ENCODE peak calls at places on chromosomes 1 and 21, in six cellular contexts. A is suprapubic skin, N is HCT116, T is GM23338, D is HepG2, E is upper lobe of left lung. S is an unnamed sample.

GRCh38 chr21:39105836-39106235 is 77.4 kb downstream of the PSMG1 start:
- DNase-seq in T (no peak), D (no peak), A (no peak), E (no peak), N (no peak), S (no peak)

GRCh38 chr1:33346921-33347649 is 26.2 kb upstream of the A3GALT2 start:
- DNase-seq in T (no peak), N (peak; percentile 40), A (no peak), E (no peak), D (peak; percentile 94), S (peak; percentile 96)

GRCh38 chr1:226121587-226122400 is 59.3 kb downstream of the H3-3A start:
- DNase-seq in A (peak; percentile 80), N (no peak), D (peak; percentile 49), E (peak; percentile 96), T (peak; percentile 90), S (no peak)

GRCh38 chr1:231420959-231421615 is 1.0 kb downstream of the EGLN1 start:
- DNase-seq in N (no peak), D (no peak), E (peak; percentile 90), T (peak; percentile 53), A (peak; percentile 70), S (no peak)

GRCh38 chr21:25005388-25005787 is 601.9 kb downstream of the MRPL39 start:
- DNase-seq in D (no peak), A (no peak), E (no peak), T (no peak), N (no peak), S (no peak)

GRCh38 chr1:242710847-242711246 is 186.3 kb upstream of the PLD5 start:
- DNase-seq in D (no peak), N (no peak), T (no peak), A (no peak), E (no peak), S (no peak)

GRCh38 chr1:25111706-25112105 is 120.6 kb downstream of the SYF2 start:
- DNase-seq in E (no peak), N (no peak), A (no peak), D (no peak), T (no peak), S (no peak)

GRCh38 chr1:205588691-205589445 is 42.9 kb downstream of the ELK4 start:
- DNase-seq in E (no peak), T (peak; percentile 79), D (peak; percentile 33), N (no peak), A (peak; percentile 49), S (no peak)

GRCh38 chr1:73839922-73840321 is 358.1 kb downstream of the LRRIQ3 start:
- DNase-seq in N (no peak), T (peak; percentile 49), A (no peak), D (peak; percentile 1), E (no peak), S (no peak)

GRCh38 chr1:27598288-27598687 is 5.7 kb downstream of the AHDC1 start:
- DNase-seq in A (no peak), T (peak; percentile 73), E (no peak), N (no peak), D (no peak), S (no peak)

GRCh38 chr1:203173566-203173965 is 2.1 kb downstream of the MYBPH start:
- DNase-seq in D (no peak), N (no peak), T (no peak), A (peak; percentile 8), E (no peak), S (no peak)

GRCh38 chr21:37800496-37801061 is 115.7 kb downstream of the KCNJ6 start:
- DNase-seq in E (no peak), N (no peak), A (no peak), T (no peak), D (no peak), S (no peak)

GRCh38 chr1:159203621-159204020 is 1.1 kb upstream of the ACKR1 start:
- DNase-seq in E (no peak), N (no peak), T (no peak), D (no peak), A (no peak), S (no peak)

GRCh38 chr1:173205146-173206051 is 1.7 kb downstream of the TNFSF4 start:
- DNase-seq in A (no peak), N (no peak), D (peak; percentile 88), T (no peak), E (no peak), S (no peak)

GRCh38 chr1:56331207-56331891 is 248.0 kb downstream of the PLPP3 start:
- DNase-seq in A (no peak), T (no peak), N (no peak), D (peak; percentile 47), E (no peak), S (no peak)

GRCh38 chr1:243390315-243390875 is 134.6 kb downstream of the SDCCAG8 start:
- DNase-seq in T (no peak), E (no peak), D (no peak), N (no peak), A (no peak), S (no peak)

GRCh38 chr1:19426294-19427086 is 58.8 kb downstream of the CAPZB start:
- DNase-seq in E (peak; percentile 42), N (no peak), T (no peak), D (peak; percentile 64), A (peak; percentile 80), S (no peak)

GRCh38 chr1:19425643-19426245 is 59.6 kb downstream of the CAPZB start:
- DNase-seq in E (no peak), T (no peak), A (no peak), N (no peak), D (peak; percentile 84), S (no peak)

GRCh38 chr1:19424651-19425570 is 60.4 kb downstream of the CAPZB start:
- DNase-seq in D (peak; percentile 91), A (no peak), T (no peak), N (no peak), E (no peak), S (no peak)

GRCh38 chr1:19429611-19430010 is 55.7 kb downstream of the CAPZB start:
- DNase-seq in E (no peak), N (no peak), T (no peak), A (no peak), D (no peak), S (no peak)

DNA sequence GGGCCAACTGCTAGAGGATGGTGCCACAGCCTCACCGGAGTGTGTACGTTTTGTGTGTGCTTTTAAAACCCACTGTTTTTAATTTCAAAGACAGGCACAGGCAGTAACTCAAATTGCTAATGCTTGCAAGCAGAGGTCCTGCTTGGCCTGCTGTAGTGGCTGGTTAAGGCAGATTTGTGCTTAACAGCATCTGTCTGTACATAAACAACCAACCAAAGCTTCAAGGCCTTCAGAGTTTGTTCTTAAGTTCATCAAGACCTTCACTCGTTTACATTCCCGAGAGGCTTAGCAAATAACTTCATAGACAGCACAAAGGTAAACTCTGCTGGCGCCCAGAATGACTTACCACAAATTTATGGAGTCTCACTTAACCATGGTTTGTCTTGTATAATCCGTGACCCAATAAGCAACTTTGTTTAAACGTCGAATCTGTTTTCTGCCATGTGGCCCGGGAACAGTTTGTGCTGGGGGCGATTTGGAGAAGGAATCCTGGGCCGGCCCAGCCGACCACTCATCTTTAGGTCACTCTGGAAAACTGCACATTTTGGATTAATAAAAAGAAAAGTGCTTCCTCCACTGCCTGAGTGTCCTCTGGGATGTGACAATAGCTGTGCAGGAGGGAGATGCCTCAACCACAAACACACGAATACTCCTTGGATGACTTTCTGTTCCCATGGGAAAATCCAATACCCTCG is 58.1 kb downstream of the CAPZB start:
- DNase-seq in T (no peak), D (peak; percentile 85), E (no peak), A (no peak), N (no peak), S (no peak)
- TF ChIP-seq POLR2AphosphoS5 in T (no peak), D (no peak), E (no peak), A (no peak), N (no peak), S (no peak)

DNA sequence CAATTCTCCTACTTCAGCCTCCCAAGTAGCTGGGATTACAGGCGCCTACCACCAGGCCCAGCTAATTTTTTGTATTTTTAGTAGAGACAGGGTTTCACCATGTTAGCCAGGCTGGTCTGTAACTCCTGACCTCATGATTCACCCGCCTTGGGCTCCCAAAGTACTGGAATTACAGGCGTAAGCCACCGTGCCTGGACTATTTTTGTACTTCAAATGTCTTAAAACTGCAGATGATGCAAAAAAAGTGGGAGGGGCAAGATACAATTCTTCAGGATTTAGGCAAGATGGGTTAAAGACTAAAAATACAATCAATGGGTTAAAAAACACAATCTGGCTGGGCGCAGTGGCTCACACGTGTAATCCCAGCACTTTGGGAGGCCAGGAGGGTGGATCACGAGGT is 4.7 kb downstream of the SCAF4 start:
- DNase-seq in T (no peak), A (no peak), D (no peak), E (no peak), N (no peak), S (no peak)
- H3K4me1 ChIP-seq in T (peaks cover 36% of the 10 kb centered on the region), A (peaks cover 47% of the 10 kb centered on the region), D (peaks cover 59% of the 10 kb centered on the region), E (peaks cover 29% of the 10 kb centered on the region), N (peaks cover 18% of the 10 kb centered on the region), S (peaks cover 22% of the 10 kb centered on the region)

DNA sequence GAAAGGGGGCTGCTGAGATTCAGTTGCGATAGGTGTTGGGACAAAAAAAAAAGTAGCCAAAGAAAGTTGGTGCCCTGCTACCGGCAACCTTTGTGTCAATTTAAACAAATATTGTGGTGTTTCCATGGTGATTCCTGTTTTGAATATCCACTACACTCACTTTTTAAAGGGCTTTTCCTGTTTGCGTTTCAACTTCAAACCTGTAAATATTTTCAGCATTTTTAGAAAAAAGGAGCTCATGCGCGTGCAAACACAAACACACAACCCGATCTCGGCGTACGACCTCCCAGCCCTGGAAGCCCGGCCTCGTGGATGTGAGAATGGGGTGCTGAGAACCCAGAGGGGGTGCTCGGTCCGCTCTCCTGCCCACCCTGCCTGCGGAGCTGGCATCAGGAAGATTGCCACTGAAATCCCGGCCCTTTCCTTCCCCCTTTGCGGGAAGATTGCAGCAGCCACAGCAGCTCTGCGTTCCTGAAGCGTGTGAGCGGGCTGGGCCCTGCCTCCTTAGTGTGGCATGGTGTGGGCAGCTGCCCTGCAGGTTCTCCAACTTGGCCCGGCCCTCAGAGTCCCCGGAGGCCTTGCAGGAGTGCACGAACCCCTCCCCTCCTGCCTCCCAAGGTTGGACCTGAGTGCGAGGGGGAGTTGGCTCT is 34.8 kb downstream of the CASZ1 start:
- DNase-seq in T (peak; percentile 35), N (no peak), D (peak; percentile 27), E (peak; percentile 83), A (no peak), S (no peak)
- H3K4me3 ChIP-seq in T (no peak overlapping the region), N (no peak overlapping the region), D (peak overlapping the region; percentile 23), E (no peak overlapping the region), A (no peak overlapping the region), S (no peak overlapping the region)

DNA sequence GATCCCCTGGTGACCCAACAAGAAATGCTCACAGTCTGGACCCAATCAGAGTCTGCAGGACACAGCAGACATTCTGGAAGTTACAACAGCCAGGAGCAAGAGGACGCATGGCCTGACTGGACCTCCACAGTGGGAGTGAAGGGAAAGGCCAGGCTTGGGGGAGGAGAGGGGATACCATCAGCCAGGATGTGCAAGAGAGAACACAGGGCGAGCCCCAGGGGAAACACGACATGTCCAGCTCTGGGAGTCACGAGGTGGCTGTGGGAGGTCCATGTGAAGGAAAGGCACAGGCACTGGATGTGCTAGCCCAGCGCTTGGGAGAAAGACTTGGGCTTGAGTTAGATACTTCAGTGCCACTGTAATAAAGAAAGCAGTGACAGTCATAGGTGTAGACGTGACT is 87.3 kb downstream of the HSF2BP start:
- DNase-seq in T (no peak), D (no peak), A (no peak), N (no peak), E (no peak), S (no peak)
- TF ChIP-seq POLR2AphosphoS5 in T (no peak), D (no peak), A (no peak), N (no peak), E (no peak), S (no peak)